ENCODE peak calls at places on chromosomes 3 and 15, in seven cellular contexts. D, V, L, J, M, Y and P are unnamed samples.

GRCh38 chr3:11211531-11212300 is 57.4 kb downstream of the HRH1 start:
- DNase-seq in Y (no peak), M (peak), V (no peak), J (no peak), D (no peak), L (no peak), P (no peak)

GRCh38 chr3:27877122-27878011 is 155.2 kb upstream of the EOMES start:
- DNase-seq in M (no peak), D (no peak), L (no peak), J (no peak), V (no peak), Y (no peak), P (no peak)

GRCh38 chr15:58966698-58967097 is 20.8 kb upstream of the RNF111 start:
- DNase-seq in M (no peak), L (no peak), Y (no peak), D (no peak), V (peak), J (no peak), P (no peak)

GRCh38 chr3:47376393-47376792 is 4.4 kb upstream of the PTPN23 start:
- DNase-seq in M (no peak), Y (no peak), V (no peak), D (no peak), L (no peak), J (no peak), P (no peak)

GRCh38 chr3:110654820-110655522 is 416.6 kb upstream of the NECTIN3 start:
- DNase-seq in L (no peak), J (no peak), M (no peak), V (no peak), D (no peak), Y (no peak), P (no peak)

GRCh38 chr3:29274667-29275066 is 6.2 kb upstream of the RBMS3 start:
- DNase-seq in Y (no peak), J (no peak), V (no peak), L (no peak), D (no peak), M (no peak), P (no peak)

GRCh38 chr3:187197255-187197654 is at the start of gene RTP1:
- DNase-seq in D (no peak), M (no peak), Y (no peak), L (no peak), V (no peak), J (no peak), P (no peak)

GRCh38 chr3:184993394-184993793 is 159.5 kb downstream of the C3orf70 start:
- DNase-seq in V (no peak), M (no peak), J (no peak), L (no peak), Y (no peak), D (no peak), P (no peak)

GRCh38 chr3:56988874-56989433 is 71.5 kb upstream of the SPATA12 start:
- DNase-seq in L (peak), V (peak), Y (peak), D (peak), M (peak), J (peak), P (no peak)

GRCh38 chr15:33104276-33104675 is 90.2 kb downstream of the FMN1 start:
- DNase-seq in D (peak), V (peak), M (peak), J (no peak), L (no peak), Y (no peak), P (no peak)

GRCh38 chr3:53975382-53975781 is 83.7 kb upstream of the SELENOK start:
- DNase-seq in J (no peak), V (no peak), M (no peak), L (no peak), Y (no peak), D (no peak), P (no peak)

GRCh38 chr3:15476378-15476777 is 45.1 kb downstream of the COLQ start:
- DNase-seq in M (peak), V (no peak), D (no peak), L (no peak), Y (no peak), J (no peak), P (no peak)

GRCh38 chr15:89551502-89551901 is 23.8 kb upstream of the TICRR start:
- DNase-seq in L (no peak), D (peak), J (no peak), V (no peak), M (no peak), Y (no peak), P (no peak)

GRCh38 chr3:172279191-172279640 is 169.0 kb downstream of the GHSR start:
- DNase-seq in V (no peak), Y (no peak), J (no peak), M (no peak), L (no peak), D (no peak), P (no peak)

GRCh38 chr3:70539908-70540307 is 227.5 kb upstream of the MDFIC2 start:
- DNase-seq in M (no peak), D (no peak), Y (no peak), J (no peak), V (no peak), L (no peak), P (no peak)

GRCh38 chr15:74127954-74128784 is 2.2 kb upstream of the ISLR2 start:
- DNase-seq in V (no peak), J (no peak), Y (no peak), D (no peak), L (no peak), M (no peak), P (no peak)

GRCh38 chr3:110521019-110521418 is 550.6 kb upstream of the NECTIN3 start:
- DNase-seq in Y (no peak), J (no peak), V (peak), L (no peak), M (peak), D (no peak), P (no peak)